ENCODE peak calls at places on chromosomes 12 and 14, in nine cellular contexts. S is ACHN; Y is NCI-H1436; I is ELF-1; O is GM04504; R is RPMI7951; E is stimulated activated CD4-positive, alpha-beta T cell treated with anti-CD3 and anti-CD28 coated beads, Interleukin-12 subunit alpha, Interleukin-12 subunit beta, amount 100 ng/mL, for 4 hours; M is mammary epithelial cell; V is hypothalamus. N is an unnamed sample.

GRCh38 chr14:69350892-69351291 is 47.2 kb downstream of the ERH start:
- DNase-seq in M (no peak), I (no peak), S (no peak), R (no peak), V (no peak), O (no peak), E (no peak), Y (no peak), N (no peak)

GRCh38 chr12:104650541-104650940 is 193.8 kb downstream of the CHST11 start:
- DNase-seq in Y (no peak), I (no peak), R (no peak), M (no peak), O (no peak), S (no peak), E (no peak), V (no peak), N (no peak)

GRCh38 chr14:102592969-102593840 is 756 bp downstream of the RCOR1 start:
- DNase-seq in I (peak), Y (no peak), E (peak), S (peak), M (peak), R (peak), O (no peak), V (peak), N (peak)

GRCh38 chr12:46982629-46983392 is 96.6 kb upstream of the PCED1B start:
- DNase-seq in O (no peak), I (no peak), Y (no peak), E (no peak), V (no peak), M (no peak), S (no peak), R (peak), N (no peak)

GRCh38 chr14:73418227-73418626 is 40.1 kb downstream of the NUMB start:
- DNase-seq in V (no peak), O (no peak), M (no peak), R (no peak), Y (no peak), S (no peak), I (no peak), E (no peak), N (no peak)

GRCh38 chr12:71392521-71393145 is 47.0 kb upstream of the LGR5 start:
- DNase-seq in V (no peak), E (no peak), Y (peak), R (peak), M (peak), O (peak), I (peak), S (peak), N (peak)

GRCh38 chr12:39905152-39905551 is 200.7 kb downstream of the SLC2A13 start:
- DNase-seq in Y (no peak), V (peak), R (no peak), E (no peak), O (peak), I (no peak), S (no peak), M (peak), N (no peak)

GRCh38 chr14:56887211-56887610 is 76.9 kb upstream of the OTX2 start:
- DNase-seq in O (no peak), Y (no peak), M (no peak), S (no peak), E (no peak), R (no peak), I (no peak), V (no peak), N (no peak)

GRCh38 chr12:6326316-6326959 is 15.4 kb downstream of the TNFRSF1A start:
- DNase-seq in Y (peak), V (no peak), M (no peak), E (no peak), I (peak), O (no peak), S (peak), R (peak), N (no peak)

GRCh38 chr14:96246535-96246839 is 9.5 kb upstream of the BDKRB1 start:
- DNase-seq in E (no peak), V (no peak), I (peak), R (peak), Y (no peak), O (peak), M (peak), S (peak), N (peak)